ENCODE peak calls at places on chromosomes 16 and 17, in five cellular contexts. One of them, this sample, is unnamed.

GRCh38 chr16:1972490-1972877 is 631 bp downstream of the TBL3 start:
- DNase-seq in fibroblast of pulmonary artery: no peak
- DNase-seq in coronary artery: no peak
- DNase-seq in cardiac muscle cell: no peak
- DNase-seq in cardiac fibroblast: peak; percentile 33
- DNase-seq in this sample: no peak

GRCh38 chr16:66901626-66902025 is 17.1 kb downstream of the CDH16 start:
- DNase-seq in fibroblast of pulmonary artery: no peak
- DNase-seq in coronary artery: no peak
- DNase-seq in cardiac muscle cell: no peak
- DNase-seq in cardiac fibroblast: no peak
- DNase-seq in this sample: no peak

GRCh38 chr17:49439673-49440571 is 25.2 kb upstream of the PHB1 start:
- DNase-seq in fibroblast of pulmonary artery: no peak
- DNase-seq in coronary artery: peak; percentile 53
- DNase-seq in cardiac muscle cell: no peak
- DNase-seq in cardiac fibroblast: peak; percentile 9
- DNase-seq in this sample: no peak

GRCh38 chr16:48505705-48506104 is 104.3 kb downstream of the N4BP1 start:
- DNase-seq in fibroblast of pulmonary artery: no peak
- DNase-seq in coronary artery: no peak
- DNase-seq in cardiac muscle cell: no peak
- DNase-seq in cardiac fibroblast: no peak
- DNase-seq in this sample: no peak

GRCh38 chr17:45228121-45228941 is 6.6 kb downstream of the FMNL1 start:
- DNase-seq in fibroblast of pulmonary artery: no peak
- DNase-seq in coronary artery: peak; percentile 74
- DNase-seq in cardiac muscle cell: no peak
- DNase-seq in cardiac fibroblast: no peak
- DNase-seq in this sample: peak; percentile 56

GRCh38 chr16:86651013-86651627 is 72.8 kb downstream of the FOXL1 start:
- DNase-seq in fibroblast of pulmonary artery: no peak
- DNase-seq in coronary artery: no peak
- DNase-seq in cardiac muscle cell: no peak
- DNase-seq in cardiac fibroblast: no peak
- DNase-seq in this sample: no peak

GRCh38 chr17:79808763-79809529 is 12.1 kb upstream of the CBX8 start:
- DNase-seq in fibroblast of pulmonary artery: peak; percentile 61
- DNase-seq in coronary artery: no peak
- DNase-seq in cardiac muscle cell: peak; percentile 60
- DNase-seq in cardiac fibroblast: peak; percentile 46
- DNase-seq in this sample: peak; percentile 81

GRCh38 chr16:85553436-85554113 is 59.5 kb upstream of the GSE1 start:
- DNase-seq in fibroblast of pulmonary artery: peak; percentile 54
- DNase-seq in coronary artery: no peak
- DNase-seq in cardiac muscle cell: peak; percentile 78
- DNase-seq in cardiac fibroblast: peak; percentile 57
- DNase-seq in this sample: peak; percentile 74

GRCh38 chr17:81208651-81209050 is 14.1 kb downstream of the CEP131 start:
- DNase-seq in fibroblast of pulmonary artery: no peak
- DNase-seq in coronary artery: no peak
- DNase-seq in cardiac muscle cell: no peak
- DNase-seq in cardiac fibroblast: no peak
- DNase-seq in this sample: no peak

GRCh38 chr17:50452627-50453300 is 15.9 kb downstream of the CHAD start:
- DNase-seq in fibroblast of pulmonary artery: peak; percentile 19
- DNase-seq in coronary artery: no peak
- DNase-seq in cardiac muscle cell: no peak
- DNase-seq in cardiac fibroblast: peak; percentile 22
- DNase-seq in this sample: peak; percentile 76

GRCh38 chr17:28849281-28849680 is 5.5 kb upstream of the ERAL1 start:
- DNase-seq in fibroblast of pulmonary artery: no peak
- DNase-seq in coronary artery: no peak
- DNase-seq in cardiac muscle cell: no peak
- DNase-seq in cardiac fibroblast: no peak
- DNase-seq in this sample: peak; percentile 24
- TF ChIP-seq CTCF in fibroblast of pulmonary artery: no peak
- TF ChIP-seq CTCF in coronary artery: no peak
- TF ChIP-seq CTCF in cardiac muscle cell: peak; percentile 3
- TF ChIP-seq CTCF in cardiac fibroblast: no peak
- TF ChIP-seq CTCF in this sample: no peak

DNA sequence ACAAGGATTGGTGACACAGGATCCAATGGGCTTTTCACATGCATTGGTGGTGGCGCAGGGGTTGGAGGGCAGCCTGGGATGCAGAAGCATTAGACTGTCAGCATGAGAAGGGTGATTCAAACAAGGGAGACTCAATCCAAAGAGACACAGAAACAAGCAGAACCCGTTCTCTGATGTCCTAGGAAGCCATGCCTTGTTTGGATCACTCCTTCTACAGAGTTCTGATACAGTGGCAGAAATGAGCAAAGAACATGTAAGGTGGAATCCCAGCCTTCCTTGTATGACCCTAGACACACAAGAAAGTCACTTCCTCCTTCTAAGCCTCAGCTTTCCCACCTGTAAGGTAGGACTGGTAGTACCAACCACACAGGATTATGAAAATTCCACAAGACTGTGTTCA is 5.7 kb downstream of the KRT33B start:
- DNase-seq in fibroblast of pulmonary artery: no peak
- DNase-seq in coronary artery: no peak
- DNase-seq in cardiac muscle cell: no peak
- DNase-seq in cardiac fibroblast: no peak
- DNase-seq in this sample: no peak
- TF ChIP-seq CTCF in fibroblast of pulmonary artery: no peak
- TF ChIP-seq CTCF in coronary artery: no peak
- TF ChIP-seq CTCF in cardiac muscle cell: no peak
- TF ChIP-seq CTCF in cardiac fibroblast: no peak
- TF ChIP-seq CTCF in this sample: no peak

DNA sequence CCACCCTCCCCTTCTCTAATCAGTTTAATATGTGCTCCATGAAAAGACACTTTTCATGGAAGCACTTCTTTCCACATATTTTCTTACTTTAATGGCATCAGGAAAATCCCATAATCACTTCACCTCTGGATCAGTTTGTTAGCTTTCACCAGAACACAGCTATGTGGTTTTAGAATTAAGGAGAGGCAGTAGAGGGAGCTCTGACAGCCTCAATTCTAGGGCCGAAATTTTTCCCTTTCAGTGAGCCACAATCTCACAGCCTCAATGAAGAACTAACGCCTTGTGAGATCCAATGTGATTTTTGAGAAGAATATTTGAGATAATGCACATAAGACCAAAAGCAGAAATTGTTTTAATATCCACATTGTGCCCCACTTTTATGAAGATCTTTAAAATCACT is 1494.0 kb upstream of the CDH8 start:
- DNase-seq in fibroblast of pulmonary artery: peak; percentile 27
- DNase-seq in coronary artery: no peak
- DNase-seq in cardiac muscle cell: peak; percentile 6
- DNase-seq in cardiac fibroblast: peak; percentile 2
- DNase-seq in this sample: no peak
- TF ChIP-seq CTCF in fibroblast of pulmonary artery: peak; percentile 36
- TF ChIP-seq CTCF in coronary artery: no peak
- TF ChIP-seq CTCF in cardiac muscle cell: peak; percentile 21
- TF ChIP-seq CTCF in cardiac fibroblast: peak; percentile 25
- TF ChIP-seq CTCF in this sample: no peak

DNA sequence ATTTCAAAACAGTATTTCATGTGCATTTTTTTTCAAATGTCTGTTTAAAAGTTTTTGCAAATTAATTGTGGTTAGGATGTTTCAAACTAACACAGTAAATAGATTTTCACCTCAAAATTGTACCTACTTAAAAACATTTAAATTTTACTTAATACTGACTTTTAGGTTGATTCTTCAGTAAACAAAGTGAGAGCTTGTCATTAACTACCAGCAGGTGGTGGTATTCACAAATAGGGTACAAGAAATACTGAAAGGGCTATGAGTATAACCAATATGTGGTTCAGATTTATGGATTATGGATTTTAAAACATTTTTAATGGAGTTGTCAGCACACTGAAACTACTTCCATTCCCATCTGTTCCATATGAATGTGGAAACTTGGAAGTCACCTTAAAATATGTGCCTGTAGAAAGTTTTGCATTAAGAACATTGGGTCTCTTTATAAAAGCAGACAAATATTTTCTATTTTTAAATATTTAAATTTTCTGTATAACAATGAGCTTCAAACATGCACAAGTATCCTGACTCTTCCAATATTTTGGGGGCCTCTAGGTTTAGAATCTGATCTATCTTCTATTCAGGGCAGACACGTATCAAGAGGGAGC is 155.5 kb downstream of the SNX11 start:
- DNase-seq in fibroblast of pulmonary artery: peak; percentile 39
- DNase-seq in coronary artery: no peak
- DNase-seq in cardiac muscle cell: peak; percentile 21
- DNase-seq in cardiac fibroblast: peak; percentile 36
- DNase-seq in this sample: peak; percentile 20
- TF ChIP-seq CTCF in fibroblast of pulmonary artery: peak; percentile 64
- TF ChIP-seq CTCF in coronary artery: no peak
- TF ChIP-seq CTCF in cardiac muscle cell: peak; percentile 45
- TF ChIP-seq CTCF in cardiac fibroblast: peak; percentile 48
- TF ChIP-seq CTCF in this sample: peak; percentile 40

GRCh38 chr17:82957961-82958491 is 118.2 kb upstream of the ZNF750 start:
- DNase-seq in fibroblast of pulmonary artery: no peak
- DNase-seq in coronary artery: peak; percentile 67
- DNase-seq in cardiac muscle cell: no peak
- DNase-seq in cardiac fibroblast: no peak
- DNase-seq in this sample: no peak
- TF ChIP-seq CTCF in fibroblast of pulmonary artery: no peak
- TF ChIP-seq CTCF in coronary artery: no peak
- TF ChIP-seq CTCF in cardiac muscle cell: no peak
- TF ChIP-seq CTCF in cardiac fibroblast: no peak
- TF ChIP-seq CTCF in this sample: no peak

DNA sequence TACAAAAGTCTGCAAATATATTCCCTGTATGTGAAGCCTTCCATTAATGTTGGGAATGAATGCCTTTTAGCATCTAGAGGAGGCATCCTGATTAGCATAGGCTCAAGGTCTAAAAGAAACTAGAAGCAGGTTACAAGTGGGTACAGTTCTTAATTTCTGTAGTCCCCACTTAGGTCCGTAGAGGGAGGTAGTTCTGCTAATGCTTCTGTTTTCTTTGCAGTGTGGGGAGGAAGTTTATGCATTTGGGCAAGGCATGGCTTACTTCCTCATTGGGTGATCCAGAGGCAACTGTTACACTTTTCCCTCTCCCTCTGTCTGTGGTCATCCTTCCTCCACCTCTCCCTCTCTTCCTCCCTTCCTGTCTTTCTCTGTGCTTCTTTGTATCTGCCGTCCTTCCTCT is 108.4 kb upstream of the ZKSCAN2 start:
- DNase-seq in fibroblast of pulmonary artery: no peak
- DNase-seq in coronary artery: no peak
- DNase-seq in cardiac muscle cell: no peak
- DNase-seq in cardiac fibroblast: no peak
- DNase-seq in this sample: no peak
- TF ChIP-seq CTCF in fibroblast of pulmonary artery: no peak
- TF ChIP-seq CTCF in coronary artery: no peak
- TF ChIP-seq CTCF in cardiac muscle cell: no peak
- TF ChIP-seq CTCF in cardiac fibroblast: no peak
- TF ChIP-seq CTCF in this sample: no peak